ENCODE peak calls at places on chromosomes 2 and 18, in six cellular contexts. K is MM.1S, N is GM23338, Y is fibroblast of lung, R is hepatocyte, B is HCT116. U is an unnamed sample.

GRCh38 chr18:78735131-78736014 is 244.2 kb upstream of the SALL3 start:
- DNase-seq in K (no peak), Y (no peak), R (no peak), N (no peak), B (no peak), U (no peak)

GRCh38 chr2:19682493-19682892 is 219.3 kb downstream of the TTC32 start:
- DNase-seq in Y (no peak), K (no peak), B (no peak), R (peak), N (no peak), U (peak)

GRCh38 chr2:163247151-163247872 is 408.7 kb upstream of the KCNH7 start:
- DNase-seq in R (no peak), Y (no peak), N (peak), K (no peak), B (no peak), U (no peak)

GRCh38 chr2:1782514-1782913 is 38.2 kb upstream of the PXDN start:
- DNase-seq in B (no peak), R (no peak), Y (no peak), N (no peak), K (no peak), U (no peak)

GRCh38 chr2:78061301-78061700 is 539.1 kb upstream of the LRRTM4 start:
- DNase-seq in Y (no peak), K (no peak), R (no peak), B (no peak), N (no peak), U (no peak)

GRCh38 chr2:1591978-1592907 is 152.1 kb downstream of the PXDN start:
- DNase-seq in B (peak), K (no peak), R (peak), Y (peak), N (peak), U (peak)

GRCh38 chr2:60495226-60495625 is 58.2 kb downstream of the BCL11A start:
- DNase-seq in B (no peak), R (peak), Y (no peak), N (no peak), K (no peak), U (no peak)

GRCh38 chr2:104849618-104850097 is 4.3 kb upstream of the POU3F3 start:
- DNase-seq in N (peak), Y (peak), R (peak), B (peak), K (peak), U (peak)

GRCh38 chr2:59282374-59283057 is 1041.4 kb upstream of the FANCL start:
- DNase-seq in K (no peak), B (no peak), Y (no peak), R (no peak), N (no peak), U (no peak)

GRCh38 chr2:159557437-159558034 is 58.8 kb downstream of the BAZ2B start:
- DNase-seq in B (peak), N (peak), K (no peak), R (peak), Y (peak), U (peak)

GRCh38 chr2:15582645-15583340 is 8.9 kb upstream of the DDX1 start:
- DNase-seq in K (no peak), N (no peak), Y (no peak), R (no peak), B (no peak), U (no peak)

GRCh38 chr2:176084629-176085119 is 912 bp upstream of the EVX2 start:
- DNase-seq in N (peak), Y (no peak), B (no peak), R (no peak), K (no peak), U (no peak)
- TF ChIP-seq EZH2 in N (peak), Y (no peak), B (no peak), R (peak), K (no peak), U (no peak)

GRCh38 chr2:172097557-172098131 is 5.1 kb downstream of the DLX2 start:
- DNase-seq in R (no peak), K (no peak), N (peak), B (no peak), Y (no peak), U (peak)

GRCh38 chr2:172095146-172095904 is 7.4 kb downstream of the DLX2 start:
- DNase-seq in R (peak), B (no peak), K (peak), N (peak), Y (peak), U (peak)

GRCh38 chr2:172096661-172097547 is 5.8 kb downstream of the DLX2 start:
- DNase-seq in K (no peak), B (no peak), Y (no peak), R (peak), N (peak), U (peak)

GRCh38 chr2:172094319-172095145 is 8.2 kb downstream of the DLX2 start:
- DNase-seq in Y (no peak), B (no peak), K (no peak), N (peak), R (no peak), U (no peak)

DNA sequence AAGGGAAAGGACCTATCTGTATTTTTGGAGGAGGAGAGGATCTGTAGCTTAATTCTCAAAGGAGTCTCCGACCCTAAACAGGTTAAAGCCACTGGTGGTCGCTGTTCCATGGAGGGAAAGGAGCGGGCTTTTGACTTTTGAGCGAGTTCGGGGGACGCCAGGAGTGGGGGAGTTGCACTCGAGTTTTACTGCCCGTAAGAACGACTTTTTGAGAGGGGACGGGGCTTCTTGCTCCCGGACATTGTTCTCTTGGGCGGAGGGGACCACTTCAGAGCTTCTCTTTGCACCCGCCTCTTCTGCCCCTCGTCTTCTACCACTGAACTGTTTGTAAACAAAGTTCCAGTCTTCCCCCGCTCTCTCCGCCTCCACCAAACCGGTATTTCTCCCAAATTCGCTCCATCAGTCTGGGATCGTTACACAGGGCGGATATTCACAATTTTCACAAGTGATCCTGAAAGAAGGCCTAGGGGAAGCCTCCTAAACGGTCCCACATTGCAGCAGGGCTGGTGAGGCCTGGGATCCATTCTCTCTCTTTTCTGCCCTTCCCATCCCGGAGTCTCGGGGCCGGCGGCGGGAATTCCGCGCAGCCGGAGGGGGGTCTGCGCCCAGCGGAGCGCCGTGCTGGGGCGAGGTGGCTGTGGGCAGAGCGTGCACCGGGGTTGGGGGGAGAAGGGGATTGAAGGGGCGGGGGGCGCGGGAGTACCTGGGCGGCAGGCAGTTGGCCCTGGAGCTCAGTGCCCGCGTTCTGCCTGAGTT is 6.6 kb downstream of the DLX2 start:
- DNase-seq in B (no peak), K (no peak), Y (no peak), R (no peak), N (no peak), U (no peak)
- TF ChIP-seq EZH2 in B (no peak), K (no peak), Y (peak), R (no peak), N (peak), U (no peak)

GRCh38 chr2:218878941-218879761 is 1.5 kb upstream of the WNT10A start:
- DNase-seq in Y (no peak), K (peak), R (no peak), N (no peak), B (no peak), U (no peak)

GRCh38 chr2:218881744-218882462 is 1.3 kb downstream of the WNT10A start:
- DNase-seq in R (no peak), B (no peak), Y (no peak), N (no peak), K (no peak), U (no peak)

GRCh38 chr2:218879881-218880748 is 537 bp upstream of the WNT10A start:
- DNase-seq in R (no peak), Y (no peak), B (no peak), N (peak), K (peak), U (no peak)

GRCh38 chr2:218882463-218882821 is 1.8 kb downstream of the WNT10A start:
- DNase-seq in N (no peak), B (no peak), K (no peak), R (no peak), Y (no peak), U (no peak)

DNA sequence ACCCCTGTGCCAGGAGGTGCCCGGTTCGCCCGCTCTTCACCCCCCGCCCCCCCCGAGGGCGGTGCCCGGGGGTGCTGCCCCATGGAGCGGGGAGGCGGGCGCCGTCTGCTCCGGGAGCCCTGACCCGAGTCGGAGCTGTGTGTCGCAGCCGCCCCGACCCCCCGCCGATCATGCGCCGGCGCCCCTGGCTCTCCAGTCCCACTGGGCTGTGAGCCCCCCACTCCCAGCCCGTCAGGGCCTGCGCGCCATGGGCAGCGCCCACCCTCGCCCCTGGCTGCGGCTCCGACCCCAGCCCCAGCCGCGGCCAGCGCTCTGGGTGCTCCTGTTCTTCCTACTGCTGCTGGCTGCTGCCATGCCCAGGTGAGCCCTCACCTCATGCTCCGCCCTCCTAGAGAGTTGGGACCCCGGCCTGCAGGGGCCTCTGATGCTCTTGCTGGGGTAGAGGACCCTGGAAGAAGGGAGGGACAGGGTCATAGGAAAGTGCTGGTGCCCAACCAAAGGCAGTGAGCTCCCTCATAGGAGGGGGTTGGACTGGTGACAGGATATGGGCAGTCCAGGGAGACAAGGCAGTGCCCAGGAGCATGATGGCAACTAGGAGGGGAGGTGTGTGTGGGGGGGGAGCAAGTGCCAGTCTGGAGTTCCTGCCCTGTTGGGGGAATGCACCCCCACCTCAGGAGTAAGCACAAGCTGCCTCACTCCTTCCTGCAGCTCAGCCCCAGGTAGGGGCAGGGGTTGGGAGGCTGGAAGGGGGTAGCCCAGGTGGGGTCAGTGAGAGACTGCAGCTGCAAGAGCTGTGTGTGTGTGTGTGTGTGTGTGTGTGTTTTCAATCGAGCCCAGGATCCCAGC is at the start of gene WNT10A:
- DNase-seq in Y (no peak), R (no peak), K (peak), N (peak), B (no peak), U (no peak)
- TF ChIP-seq EZH2 in Y (peak), R (peak), K (no peak), N (peak), B (no peak), U (no peak)

GRCh38 chr2:30233142-30233961 is 2.0 kb downstream of the LBH start:
- DNase-seq in N (no peak), Y (no peak), R (no peak), B (no peak), K (no peak), U (no peak)

GRCh38 chr2:30234180-30234971 is 3.0 kb downstream of the LBH start:
- DNase-seq in R (peak), B (no peak), N (peak), K (no peak), Y (peak), U (peak)

GRCh38 chr2:30231726-30232026 is 342 bp downstream of the LBH start:
- DNase-seq in B (no peak), K (no peak), Y (no peak), R (no peak), N (no peak), U (no peak)

GRCh38 chr2:30232027-30232800 is 880 bp downstream of the LBH start:
- DNase-seq in N (peak), B (no peak), R (peak), Y (peak), K (no peak), U (no peak)

DNA sequence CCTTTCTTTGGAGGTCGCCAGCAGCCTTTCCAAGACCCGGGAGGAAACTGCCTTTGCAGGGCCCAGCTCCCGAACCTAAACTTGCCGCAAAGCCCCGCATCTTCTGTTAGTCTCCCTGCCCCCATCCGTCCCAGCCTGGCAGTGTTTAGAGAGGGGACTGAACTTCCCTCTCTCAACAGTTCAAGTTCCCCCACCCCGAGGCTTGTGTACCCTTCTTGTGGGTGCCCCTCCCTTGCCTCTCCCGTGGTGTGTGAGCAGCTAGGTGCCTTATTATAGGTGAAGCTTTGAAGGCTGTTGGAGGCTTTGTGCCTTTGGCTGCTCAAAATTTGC is 1.4 kb downstream of the LBH start:
- DNase-seq in K (no peak), N (no peak), R (no peak), Y (peak), B (no peak), U (no peak)
- TF ChIP-seq EZH2 in K (no peak), N (no peak), R (no peak), Y (no peak), B (no peak), U (peak)

GRCh38 chr18:11752116-11752911 is 63.2 kb downstream of the GNAL start:
- DNase-seq in Y (peak), K (no peak), B (no peak), R (peak), N (peak), U (no peak)

GRCh38 chr18:11750171-11750570 is 61.1 kb downstream of the GNAL start:
- DNase-seq in K (no peak), B (no peak), R (no peak), N (no peak), Y (no peak), U (no peak)

GRCh38 chr18:11750581-11751304 is 61.7 kb downstream of the GNAL start:
- DNase-seq in R (no peak), B (no peak), Y (no peak), N (no peak), K (no peak), U (no peak)

GRCh38 chr18:11749305-11749704 is 60.2 kb downstream of the GNAL start:
- DNase-seq in B (no peak), K (no peak), Y (no peak), N (no peak), R (no peak), U (no peak)

DNA sequence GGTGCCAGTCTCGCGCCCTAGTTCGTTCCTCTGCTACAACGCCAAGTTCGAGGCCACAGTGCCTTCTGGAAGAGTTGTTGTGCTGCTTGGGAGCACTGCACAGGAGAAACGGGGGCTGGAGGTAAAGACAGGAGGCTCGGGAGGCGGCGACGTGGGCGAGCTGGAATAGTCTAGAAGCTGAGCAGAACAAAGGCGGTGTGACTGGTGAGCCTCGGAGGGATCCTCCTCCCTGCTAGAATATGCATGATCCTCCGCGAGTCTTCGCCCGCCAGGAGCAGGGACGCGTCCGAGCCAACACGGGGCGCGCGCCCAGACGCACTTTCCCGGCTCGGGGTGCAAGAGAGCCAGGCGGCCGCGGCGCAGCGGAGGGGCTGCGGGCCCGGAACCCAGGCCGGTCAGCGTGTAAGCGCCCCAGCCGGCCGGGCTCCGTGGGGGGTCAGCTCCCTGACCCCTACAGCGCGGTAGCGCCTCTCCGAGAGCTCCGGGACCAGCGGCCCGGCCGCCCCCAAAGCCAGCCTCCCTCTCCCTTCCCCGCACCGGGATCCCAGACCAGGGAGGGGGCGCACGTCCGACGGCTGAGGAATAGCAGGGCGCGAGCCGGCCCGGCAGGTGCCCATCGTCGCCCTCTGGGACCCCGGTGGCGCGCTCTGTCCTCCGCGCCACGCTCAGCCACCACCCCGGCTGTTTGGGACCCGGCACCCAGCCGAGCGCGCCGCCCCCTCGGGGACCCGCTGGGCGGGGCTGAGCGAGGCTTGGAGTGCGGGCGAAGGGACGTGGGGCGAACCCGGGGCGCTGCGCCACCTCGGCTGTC is 62.4 kb downstream of the GNAL start:
- DNase-seq in R (peak), Y (no peak), N (peak), K (no peak), B (no peak), U (no peak)
- TF ChIP-seq EZH2 in R (peak), Y (no peak), N (peak), K (no peak), B (no peak), U (no peak)